ENCODE peak calls at places on chromosome 7, in five cellular contexts. X, U, R, A and Y are unnamed samples.

GRCh38 chr7:3217166-3217565 is 83.9 kb upstream of the SDK1 start:
- DNase-seq in X (no peak), U (no peak), R (no peak), A (no peak), Y (no peak)

GRCh38 chr7:14446829-14447228 is 455.7 kb downstream of the DGKB start:
- DNase-seq in X (no peak), U (no peak), R (no peak), A (no peak), Y (no peak)

GRCh38 chr7:22751341-22751740 is 24.3 kb downstream of the IL6 start:
- DNase-seq in X (no peak), U (no peak), R (no peak), A (no peak), Y (no peak)

GRCh38 chr7:28405662-28406061 is 6.7 kb upstream of the CREB5 start:
- DNase-seq in X (no peak), U (no peak), R (peak; percentile 49), A (no peak), Y (no peak)

GRCh38 chr7:66683770-66684123 is 55.1 kb downstream of the KCTD7 start:
- DNase-seq in X (no peak), U (no peak), R (no peak), A (no peak), Y (no peak)

GRCh38 chr7:88243345-88243909 is 23.6 kb upstream of the SRI start:
- DNase-seq in X (no peak), U (peak; percentile 45), R (peak; percentile 17), A (no peak), Y (no peak)

GRCh38 chr7:97872025-97872669 is at the start of gene ASNS:
- DNase-seq in X (peak; percentile 72), U (peak; percentile 96), R (peak; percentile 93), A (peak; percentile 94), Y (peak; percentile 58)

GRCh38 chr7:149818536-149818840 is 19.7 kb upstream of the ZNF862 start:
- DNase-seq in X (no peak), U (no peak), R (no peak), A (no peak), Y (no peak)

GRCh38 chr7:81645435-81645834 is 124.4 kb downstream of the HGF start:
- DNase-seq in X (no peak), U (no peak), R (no peak), A (no peak), Y (no peak)

GRCh38 chr7:1974714-1975113 is 258.0 kb downstream of the MAD1L1 start:
- DNase-seq in X (no peak), U (no peak), R (no peak), A (no peak), Y (no peak)

GRCh38 chr7:25060487-25061055 is 64.5 kb downstream of the CYCS start:
- DNase-seq in X (no peak), U (no peak), R (no peak), A (no peak), Y (no peak)

GRCh38 chr7:42198974-42199668 is 37.9 kb downstream of the GLI3 start:
- DNase-seq in X (no peak), U (no peak), R (no peak), A (no peak), Y (no peak)

GRCh38 chr7:140619101-140619615 is 21.5 kb downstream of the DENND2A start:
- DNase-seq in X (no peak), U (no peak), R (no peak), A (no peak), Y (no peak)

GRCh38 chr7:27203964-27204594 is 4.2 kb upstream of the HOXA13 start:
- DNase-seq in X (no peak), U (peak; percentile 42), R (no peak), A (no peak), Y (no peak)

GRCh38 chr7:121053219-121053618 is 64.7 kb downstream of the CPED1 start:
- DNase-seq in X (no peak), U (no peak), R (no peak), A (no peak), Y (no peak)

GRCh38 chr7:104775581-104775980 is 238.4 kb upstream of the KMT2E start:
- DNase-seq in X (no peak), U (no peak), R (no peak), A (no peak), Y (no peak)

GRCh38 chr7:7702826-7703225 is 15.6 kb downstream of the RPA3 start:
- DNase-seq in X (no peak), U (no peak), R (no peak), A (no peak), Y (no peak)

GRCh38 chr7:16967174-16967868 is 85.5 kb upstream of the AGR3 start:
- DNase-seq in X (no peak), U (no peak), R (no peak), A (no peak), Y (no peak)

GRCh38 chr7:80204919-80205318 is 70.3 kb downstream of the GNAI1 start:
- DNase-seq in X (no peak), U (no peak), R (no peak), A (no peak), Y (no peak)

GRCh38 chr7:80918909-80919721 is at the start of gene SEMA3C:
- DNase-seq in X (no peak), U (peak; percentile 87), R (peak; percentile 89), A (peak; percentile 77), Y (no peak)

GRCh38 chr7:128236924-128237586 is 4.0 kb upstream of the LEP start:
- DNase-seq in X (no peak), U (no peak), R (no peak), A (no peak), Y (no peak)

GRCh38 chr7:3154881-3155494 is 111.3 kb upstream of the CARD11 start:
- DNase-seq in X (peak; percentile 24), U (no peak), R (no peak), A (peak; percentile 66), Y (peak; percentile 13)

GRCh38 chr7:15459018-15459621 is 102.7 kb downstream of the AGMO start:
- DNase-seq in X (no peak), U (no peak), R (no peak), A (no peak), Y (no peak)

GRCh38 chr7:41220275-41220674 is 482.6 kb downstream of the INHBA start:
- DNase-seq in X (no peak), U (no peak), R (no peak), A (no peak), Y (no peak)

GRCh38 chr7:149209518-149210269 is 14.3 kb downstream of the ZNF282 start:
- DNase-seq in X (peak; percentile 46), U (peak; percentile 86), R (no peak), A (peak; percentile 67), Y (peak; percentile 45)

GRCh38 chr7:152675761-152676636 is at the start of gene XRCC2:
- DNase-seq in X (peak; percentile 91), U (peak; percentile 97), R (peak; percentile 92), A (peak; percentile 86), Y (peak; percentile 94)

GRCh38 chr7:95589031-95589430 is 7.3 kb downstream of the PDK4 start:
- DNase-seq in X (no peak), U (no peak), R (no peak), A (no peak), Y (no peak)

GRCh38 chr7:1396195-1396594 is 63.1 kb downstream of the MICALL2 start:
- DNase-seq in X (no peak), U (no peak), R (no peak), A (no peak), Y (no peak)

GRCh38 chr7:12030116-12030515 is 181.0 kb upstream of the TMEM106B start:
- DNase-seq in X (no peak), U (no peak), R (no peak), A (no peak), Y (no peak)

GRCh38 chr7:33044986-33045385 is 17.6 kb downstream of the NT5C3A start:
- DNase-seq in X (no peak), U (no peak), R (no peak), A (no peak), Y (no peak)

GRCh38 chr7:43511029-43511428 is 71.9 kb upstream of the STK17A start:
- DNase-seq in X (no peak), U (no peak), R (no peak), A (no peak), Y (no peak)

GRCh38 chr7:43278088-43278644 is 165.7 kb downstream of the HECW1 start:
- DNase-seq in X (no peak), U (no peak), R (no peak), A (no peak), Y (no peak)

GRCh38 chr7:112876877-112877276 is 86.7 kb upstream of the TMEM168 start:
- DNase-seq in X (no peak), U (no peak), R (no peak), A (no peak), Y (no peak)

GRCh38 chr7:786472-787255 is 45.6 kb upstream of the SUN1 start:
- DNase-seq in X (peak; percentile 48), U (peak; percentile 93), R (peak; percentile 87), A (peak; percentile 56), Y (peak; percentile 66)

GRCh38 chr7:134009314-134010109 is 117.6 kb upstream of the LRGUK start:
- DNase-seq in X (no peak), U (no peak), R (no peak), A (no peak), Y (no peak)

GRCh38 chr7:128201067-128201689 is 39.9 kb upstream of the LEP start:
- DNase-seq in X (no peak), U (peak; percentile 94), R (no peak), A (no peak), Y (no peak)

GRCh38 chr7:66319373-66319979 is 114.3 kb downstream of the TPST1 start:
- DNase-seq in X (no peak), U (no peak), R (no peak), A (no peak), Y (no peak)

GRCh38 chr7:35839860-35840854 is 39.3 kb downstream of the SEPTIN7 start:
- DNase-seq in X (no peak), U (no peak), R (no peak), A (no peak), Y (no peak)

GRCh38 chr7:93108003-93108402 is 9.8 kb downstream of the SAMD9 start:
- DNase-seq in X (no peak), U (no peak), R (no peak), A (no peak), Y (no peak)
- H3K9me3 ChIP-seq in X (peaks cover 68% of the 10 kb centered on the region), U (no peaks in the 10 kb centered on the region), R (peaks cover 6% of the 10 kb centered on the region), A (no peaks in the 10 kb centered on the region), Y (peaks cover 49% of the 10 kb centered on the region)

DNA sequence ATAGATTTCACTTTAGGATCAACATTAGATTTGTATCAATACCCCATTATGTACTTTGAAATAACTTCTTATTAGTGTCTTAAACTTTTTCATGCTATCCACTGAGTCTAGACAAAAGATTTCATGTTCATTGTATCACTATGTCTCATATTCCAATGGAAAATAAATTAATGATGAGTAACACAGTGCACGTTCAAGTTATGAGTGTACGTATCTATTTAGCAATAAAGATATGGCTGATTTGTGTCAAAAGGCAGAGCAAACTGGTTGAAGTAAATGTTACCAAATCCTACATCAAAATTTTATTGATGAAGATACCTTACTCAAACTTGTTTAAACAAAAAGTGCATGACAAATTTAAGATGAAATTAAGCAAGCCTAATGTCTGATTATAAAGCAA is 102.4 kb downstream of the SEMA3E start:
- DNase-seq in X (no peak), U (no peak), R (no peak), A (no peak), Y (no peak)
- H3K9me3 ChIP-seq in X (no peaks in the 10 kb centered on the region), U (no peaks in the 10 kb centered on the region), R (no peaks in the 10 kb centered on the region), A (no peaks in the 10 kb centered on the region), Y (peaks cover 3% of the 10 kb centered on the region)

GRCh38 chr7:158013085-158013668 is 574.4 kb downstream of the PTPRN2 start:
- DNase-seq in X (no peak), U (no peak), R (no peak), A (no peak), Y (no peak)
- H3K9me3 ChIP-seq in X (no peaks in the 10 kb centered on the region), U (no peaks in the 10 kb centered on the region), R (no peaks in the 10 kb centered on the region), A (no peaks in the 10 kb centered on the region), Y (no peaks in the 10 kb centered on the region)

GRCh38 chr7:136470179-136470578 is 398.3 kb upstream of the CHRM2 start:
- DNase-seq in X (no peak), U (no peak), R (no peak), A (no peak), Y (no peak)
- H3K9me3 ChIP-seq in X (peaks cover 15% of the 10 kb centered on the region), U (peaks cover 6% of the 10 kb centered on the region), R (no peaks in the 10 kb centered on the region), A (no peaks in the 10 kb centered on the region), Y (peaks cover 3% of the 10 kb centered on the region)